ENCODE peak calls at places on chromosomes 2 and 18, in five cellular contexts. N, W, M, E and T are unnamed samples.

GRCh38 chr2:79591281-79591680 is 78.4 kb downstream of the CTNNA2 start:
- DNase-seq in E (no peak), N (no peak), W (no peak), M (no peak), T (no peak)

GRCh38 chr2:240925576-240926515 is 19.7 kb downstream of the CROCC2 start:
- DNase-seq in E (no peak), W (no peak), N (no peak), M (no peak), T (peak; percentile 9)

GRCh38 chr18:25827961-25828561 is 262.4 kb downstream of the SS18 start:
- DNase-seq in M (peak; percentile 98), N (no peak), E (no peak), W (peak; percentile 93), T (no peak)

GRCh38 chr18:42141439-42141838 is 186.4 kb downstream of the PIK3C3 start:
- DNase-seq in M (peak; percentile 7), E (no peak), W (no peak), N (no peak), T (no peak)

GRCh38 chr2:239119346-239120126 is 271.7 kb downstream of the TWIST2 start:
- DNase-seq in N (no peak), W (no peak), E (no peak), M (no peak), T (no peak)

GRCh38 chr2:31060397-31060796 is 77.8 kb downstream of the GALNT14 start:
- DNase-seq in M (no peak), E (no peak), W (no peak), N (no peak), T (no peak)

GRCh38 chr2:223797073-223797472 is 40.3 kb downstream of the AP1S3 start:
- DNase-seq in N (peak; percentile 60), M (no peak), W (peak; percentile 81), E (no peak), T (no peak)

GRCh38 chr2:221189431-221189830 is 382.7 kb downstream of the EPHA4 start:
- DNase-seq in E (no peak), N (no peak), W (no peak), M (no peak), T (no peak)

GRCh38 chr2:47174731-47175361 is 19.7 kb upstream of the STPG4 start:
- DNase-seq in N (no peak), E (peak; percentile 57), M (peak; percentile 72), W (peak; percentile 84), T (no peak)

GRCh38 chr2:141001750-141002149 is 1129.1 kb downstream of the LRP1B start:
- DNase-seq in M (no peak), W (no peak), E (no peak), N (no peak), T (no peak)

GRCh38 chr2:196204991-196205766 is 33.8 kb upstream of the STK17B start:
- DNase-seq in M (no peak), W (no peak), E (no peak), N (no peak), T (no peak)

GRCh38 chr18:56333146-56333545 is 305.2 kb downstream of the TXNL1 start:
- DNase-seq in W (no peak), M (no peak), E (no peak), N (no peak), T (no peak)

GRCh38 chr2:111030271-111030891 is 90.3 kb upstream of the BCL2L11 start:
- DNase-seq in M (no peak), E (no peak), W (no peak), N (no peak), T (no peak)

GRCh38 chr18:58321986-58322385 is 278.0 kb downstream of the NEDD4L start:
- DNase-seq in W (peak; percentile 90), E (peak; percentile 79), N (peak; percentile 82), M (peak; percentile 89), T (no peak)

GRCh38 chr2:214989187-214989586 is 149.2 kb downstream of the ABCA12 start:
- DNase-seq in M (no peak), W (no peak), E (no peak), N (no peak), T (no peak)